ENCODE peak calls at places on chromosome 16, in ten cellular contexts. E is left ventricle myocardium inferior; V is Caco-2; Z is SK-N-SH; K is kidney epithelial cell; R is cardiac muscle cell; S is effector memory CD4-positive, alpha-beta T cell; M is heart right ventricle; Y is AG04450; Q is LNCaP clone FGC. H is an unnamed sample.

GRCh38 chr16:24729967-24730815 is 740 bp downstream of the TNRC6A start:
- DNase-seq in R (peak; percentile 18), Z (peak; percentile 80), K (no peak), E (peak; percentile 44), V (no peak), S (peak; percentile 15), Q (no peak), Y (no peak), M (peak; percentile 16), H (no peak)

GRCh38 chr16:3375680-3376079 is 20.0 kb downstream of the OR2C1 start:
- DNase-seq in M (no peak), E (no peak), S (no peak), Y (no peak), Q (no peak), K (no peak), R (no peak), V (no peak), Z (no peak), H (no peak)

GRCh38 chr16:11632455-11632921 is 35.8 kb upstream of the SNN start:
- DNase-seq in Z (no peak), V (peak; percentile 54), M (peak; percentile 58), Y (peak; percentile 85), E (peak; percentile 38), K (peak; percentile 50), S (no peak), Q (no peak), R (peak; percentile 31), H (peak; percentile 87)

GRCh38 chr16:66845791-66846221 is 1.6 kb downstream of the CA7 start:
- DNase-seq in Z (no peak), Q (no peak), S (no peak), V (no peak), K (no peak), R (no peak), E (no peak), M (no peak), Y (no peak), H (no peak)

GRCh38 chr16:84087461-84088151 is 29.1 kb downstream of the MBTPS1 start:
- DNase-seq in S (no peak), V (no peak), E (no peak), K (no peak), M (no peak), Q (no peak), Z (no peak), R (no peak), Y (no peak), H (no peak)

GRCh38 chr16:81513204-81514040 is 68.8 kb downstream of the CMIP start:
- DNase-seq in Z (no peak), S (no peak), E (peak; percentile 72), M (peak; percentile 77), R (peak; percentile 38), V (peak; percentile 69), Q (no peak), K (no peak), Y (no peak), H (no peak)

GRCh38 chr16:50448981-50449380 is 80.2 kb upstream of the BRD7 start:
- DNase-seq in Y (no peak), E (no peak), K (no peak), Q (no peak), V (no peak), S (no peak), Z (no peak), R (no peak), M (no peak), H (no peak)

GRCh38 chr16:74463888-74464287 is 42.6 kb upstream of the CLEC18B start:
- DNase-seq in V (no peak), R (no peak), S (no peak), K (no peak), M (no peak), E (no peak), Y (no peak), Q (no peak), Z (no peak), H (no peak)

GRCh38 chr16:83967838-83968482 is at the start of gene NECAB2:
- DNase-seq in S (no peak), Y (no peak), E (peak; percentile 62), Q (no peak), V (peak; percentile 81), R (peak; percentile 72), M (peak; percentile 40), Z (peak; percentile 94), K (no peak), H (no peak)

GRCh38 chr16:59210955-59211541 is 476.9 kb upstream of the GOT2 start:
- DNase-seq in S (no peak), M (peak; percentile 17), V (peak; percentile 11), Q (no peak), K (peak; percentile 79), E (no peak), Y (no peak), R (peak; percentile 77), Z (no peak), H (no peak)

GRCh38 chr16:51967566-51967965 is 579.4 kb downstream of the TOX3 start:
- DNase-seq in Y (no peak), R (no peak), Z (no peak), V (no peak), Q (no peak), M (no peak), S (no peak), E (no peak), K (no peak), H (no peak)

GRCh38 chr16:4918790-4919210 is 18.1 kb downstream of the PPL start:
- DNase-seq in Z (no peak), E (no peak), Q (no peak), M (no peak), Y (no peak), K (no peak), R (no peak), S (no peak), V (peak; percentile 89), H (no peak)

GRCh38 chr16:78275420-78275819 is 176.0 kb downstream of the WWOX start:
- DNase-seq in V (no peak), E (no peak), M (no peak), R (no peak), K (no peak), Y (no peak), Q (no peak), S (no peak), Z (no peak), H (no peak)

DNA sequence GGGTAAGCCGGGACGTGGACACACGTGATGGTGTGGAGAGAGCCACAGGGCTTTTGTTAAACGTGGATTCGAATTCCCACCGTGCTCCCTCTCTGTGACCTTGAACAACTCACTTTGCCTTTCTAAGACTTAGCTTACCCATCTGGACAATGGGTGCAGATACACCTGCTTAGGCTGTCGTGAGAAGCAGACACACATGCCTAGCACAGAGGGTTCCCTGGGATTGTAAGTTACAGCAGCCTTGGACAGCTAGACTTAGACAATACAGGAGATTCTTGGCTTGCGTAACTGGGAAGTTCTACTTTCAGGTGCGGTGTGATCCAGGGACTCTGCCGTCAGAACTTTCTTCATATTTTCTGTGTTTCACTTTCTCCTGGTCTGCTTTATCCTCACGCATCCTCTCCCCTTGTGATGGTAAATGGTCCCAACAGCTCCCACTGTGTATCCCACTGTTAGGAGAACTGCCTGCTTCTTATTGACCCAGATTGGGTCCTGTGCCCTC is 127.0 kb downstream of the ABCC1 start:
- DNase-seq in M (no peak), S (no peak), E (no peak), Z (no peak), V (no peak), K (no peak), Y (no peak), R (no peak), Q (no peak), H (no peak)
- H3K4me3 ChIP-seq in M (no peak overlapping the region), S (no peak overlapping the region), E (no peak overlapping the region), Z (no peak overlapping the region), V (no peak overlapping the region), K (no peak overlapping the region), Y (no peak overlapping the region), R (no peak overlapping the region), Q (no peak overlapping the region), H (no peak overlapping the region)

GRCh38 chr16:19654147-19654546 is 63.9 kb downstream of the KNOP1 start:
- DNase-seq in Z (no peak), M (no peak), K (no peak), V (no peak), S (no peak), Q (no peak), Y (no peak), E (no peak), R (no peak), H (no peak)

GRCh38 chr16:19660432-19660831 is 57.6 kb downstream of the KNOP1 start:
- DNase-seq in M (no peak), Z (no peak), S (no peak), Q (no peak), V (no peak), R (no peak), Y (no peak), K (no peak), E (no peak), H (no peak)

GRCh38 chr16:19659554-19659953 is 58.5 kb downstream of the KNOP1 start:
- DNase-seq in S (no peak), Q (no peak), M (no peak), K (no peak), Z (no peak), V (no peak), E (no peak), R (no peak), Y (no peak), H (no peak)

GRCh38 chr16:19657831-19658230 is 60.2 kb downstream of the KNOP1 start:
- DNase-seq in R (no peak), Q (no peak), E (no peak), S (no peak), V (no peak), M (no peak), K (no peak), Y (no peak), Z (no peak), H (no peak)

DNA sequence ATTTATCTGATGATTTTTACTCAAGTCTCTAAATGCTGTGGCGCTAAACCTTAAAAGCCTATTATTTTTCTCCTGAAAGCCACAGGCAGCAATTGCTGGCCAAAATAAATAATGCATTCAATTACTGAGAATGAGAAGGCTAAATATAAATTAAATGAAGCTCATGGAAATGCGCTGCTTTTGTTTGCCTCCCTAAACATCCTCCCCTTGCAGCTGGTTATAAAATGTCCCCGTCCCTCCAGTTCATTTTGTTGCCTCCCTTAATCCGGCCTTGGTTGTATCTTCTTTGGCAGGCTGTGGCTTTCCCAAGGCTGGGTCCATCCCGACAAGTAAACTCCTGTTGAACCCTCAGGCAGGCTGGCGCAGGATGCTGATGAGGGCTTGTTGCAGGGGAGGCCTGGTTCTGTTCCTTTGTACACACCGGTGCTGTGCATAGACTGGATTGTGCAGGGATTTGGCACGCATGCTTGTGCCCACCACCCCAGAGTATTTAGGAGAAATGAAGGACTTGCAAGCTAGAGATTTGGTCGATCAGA is 62.7 kb downstream of the KNOP1 start:
- DNase-seq in E (no peak), S (no peak), Z (peak; percentile 25), R (no peak), M (no peak), K (no peak), V (no peak), Q (no peak), Y (no peak), H (no peak)
- H3K4me3 ChIP-seq in E (no peak overlapping the region), S (no peak overlapping the region), Z (no peak overlapping the region), R (no peak overlapping the region), M (no peak overlapping the region), K (no peak overlapping the region), V (no peak overlapping the region), Q (no peak overlapping the region), Y (no peak overlapping the region), H (no peak overlapping the region)

GRCh38 chr16:22814330-22815105 is 556 bp downstream of the HS3ST2 start:
- DNase-seq in Q (no peak), S (no peak), R (no peak), Z (peak; percentile 56), V (no peak), Y (no peak), E (no peak), K (no peak), M (no peak), H (no peak)
- H3K4me3 ChIP-seq in Q (no peak overlapping the region), S (no peak overlapping the region), R (peak overlapping the region; percentile 34), Z (peak overlapping the region; percentile 33), V (no peak overlapping the region), Y (no peak overlapping the region), E (peak overlapping the region; percentile 61), K (no peak overlapping the region), M (no peak overlapping the region), H (peak overlapping the region; percentile 67)

GRCh38 chr16:1331712-1332617 is 1.5 kb upstream of the BAIAP3 start:
- DNase-seq in K (peak; percentile 72), V (peak; percentile 60), M (peak; percentile 74), Y (no peak), Z (peak; percentile 73), S (peak; percentile 26), R (no peak), E (peak; percentile 63), Q (peak; percentile 41), H (no peak)
- H3K4me3 ChIP-seq in K (no peak overlapping the region), V (no peak overlapping the region), M (peak overlapping the region; percentile 1), Y (no peak overlapping the region), Z (peak overlapping the region; percentile 9), S (peak overlapping the region; percentile 48), R (no peak overlapping the region), E (peak overlapping the region; percentile 68), Q (peak overlapping the region; percentile 42), H (peak overlapping the region; percentile 70)

H was measured in coronary artery.